ENCODE peak calls at places on chromosomes 13 and 19, in four cellular contexts. M is A549, B is breast epithelium, Q is ovary. R is an unnamed sample.

GRCh38 chr13:94713556-94714182 is 1.3 kb upstream of the SOX21 start:
- DNase-seq in M (no peak), B (no peak), Q (no peak), R (no peak)

GRCh38 chr19:38401148-38401547 is 1.7 kb upstream of the FAM98C start:
- DNase-seq in M (no peak), B (no peak), Q (no peak), R (no peak)

GRCh38 chr19:54164369-54165068 is 5.0 kb upstream of the LENG1 start:
- DNase-seq in M (peak), B (no peak), Q (peak), R (peak)

GRCh38 chr19:38037151-38037611 is 130.2 kb downstream of the SIPA1L3 start:
- DNase-seq in M (no peak), B (no peak), Q (no peak), R (peak)

GRCh38 chr13:77310579-77311279 is 16.2 kb downstream of the MYCBP2 start:
- DNase-seq in M (no peak), B (no peak), Q (no peak), R (no peak)

GRCh38 chr19:7067716-7068115 is 1.8 kb upstream of the ZNF557 start:
- DNase-seq in M (no peak), B (no peak), Q (no peak), R (no peak)

GRCh38 chr13:95480131-95480545 is 72.4 kb upstream of the CLDN10 start:
- DNase-seq in M (no peak), B (no peak), Q (no peak), R (no peak)

GRCh38 chr19:56748443-56748842 is 76.9 kb upstream of the ZNF835 start:
- DNase-seq in M (no peak), B (no peak), Q (no peak), R (no peak)

GRCh38 chr13:45895880-45896279 is 44.3 kb upstream of the SIAH3 start:
- DNase-seq in M (no peak), B (no peak), Q (no peak), R (no peak)

GRCh38 chr13:66887088-66887487 is 343.0 kb downstream of the PCDH9 start:
- DNase-seq in M (no peak), B (no peak), Q (no peak), R (no peak)

GRCh38 chr19:40234429-40235237 is 8.1 kb upstream of the CCNP start:
- DNase-seq in M (no peak), B (no peak), Q (no peak), R (no peak)

GRCh38 chr19:30229524-30230174 is 142.5 kb upstream of the ZNF536 start:
- DNase-seq in M (no peak), B (no peak), Q (no peak), R (no peak)
- TF ChIP-seq CTCF in M (no peak), B (no peak), Q (no peak), R (no peak)

DNA sequence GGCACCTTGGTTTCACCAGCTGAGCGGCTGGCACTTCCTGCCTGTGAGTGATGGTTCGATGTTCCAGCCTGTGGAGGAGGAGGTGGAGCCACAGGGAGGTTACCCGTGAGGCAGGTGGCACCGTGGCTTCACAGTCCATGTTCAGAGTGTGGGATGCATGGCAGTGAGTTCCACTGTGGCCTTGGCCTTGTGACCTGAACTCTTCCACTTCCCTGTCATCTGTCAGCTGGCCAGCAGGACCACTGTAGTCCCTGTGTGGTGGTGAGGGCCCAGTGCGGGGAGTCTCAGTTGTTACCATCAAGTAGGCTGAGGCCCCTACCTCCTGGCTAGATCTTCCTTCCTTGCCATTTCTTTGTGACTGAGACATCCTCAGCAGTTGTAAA is 16.9 kb downstream of the SMARCA4 start:
- DNase-seq in M (no peak), B (no peak), Q (no peak), R (no peak)
- TF ChIP-seq POLR2A in M (no peak), B (no peak), Q (no peak), R (no peak)

DNA sequence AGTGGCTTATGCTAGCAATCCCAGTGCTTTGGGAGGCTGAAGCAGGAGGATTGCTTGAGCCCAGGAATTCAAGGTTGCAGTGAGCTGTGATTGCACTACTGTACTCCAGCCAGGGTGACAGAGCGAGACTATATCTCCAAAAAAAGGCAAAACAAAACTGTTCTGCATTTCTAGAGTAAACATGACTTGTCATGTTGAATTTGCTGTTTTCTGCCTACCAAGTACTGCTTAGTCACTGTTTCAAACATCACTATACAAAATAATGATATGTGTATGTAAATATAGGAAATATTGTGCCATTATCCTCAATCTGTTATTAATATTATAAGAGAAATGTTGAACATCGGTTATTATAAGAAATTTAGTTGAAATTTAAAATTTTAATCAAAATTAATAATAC is 9.2 kb downstream of the RFC3 start:
- DNase-seq in M (no peak), B (no peak), Q (no peak), R (no peak)
- H3K27ac ChIP-seq in M (no peak), B (no peak), Q (no peak), R (no peak)

GRCh38 chr19:42114412-42114811 is 17.8 kb downstream of the POU2F2 start:
- DNase-seq in M (no peak), B (no peak), Q (no peak), R (peak)

GRCh38 chr19:42115219-42115618 is 17.0 kb downstream of the POU2F2 start:
- DNase-seq in M (no peak), B (no peak), Q (no peak), R (peak)

GRCh38 chr19:42115705-42116104 is 16.5 kb downstream of the POU2F2 start:
- DNase-seq in M (no peak), B (no peak), Q (no peak), R (no peak)

GRCh38 chr19:42117076-42117475 is 15.2 kb downstream of the POU2F2 start:
- DNase-seq in M (no peak), B (no peak), Q (no peak), R (no peak)

GRCh38 chr19:42116308-42117075 is 15.8 kb downstream of the POU2F2 start:
- DNase-seq in M (no peak), B (no peak), Q (no peak), R (no peak)
- TF ChIP-seq CTCF in M (no peak), B (no peak), Q (no peak), R (no peak)

DNA sequence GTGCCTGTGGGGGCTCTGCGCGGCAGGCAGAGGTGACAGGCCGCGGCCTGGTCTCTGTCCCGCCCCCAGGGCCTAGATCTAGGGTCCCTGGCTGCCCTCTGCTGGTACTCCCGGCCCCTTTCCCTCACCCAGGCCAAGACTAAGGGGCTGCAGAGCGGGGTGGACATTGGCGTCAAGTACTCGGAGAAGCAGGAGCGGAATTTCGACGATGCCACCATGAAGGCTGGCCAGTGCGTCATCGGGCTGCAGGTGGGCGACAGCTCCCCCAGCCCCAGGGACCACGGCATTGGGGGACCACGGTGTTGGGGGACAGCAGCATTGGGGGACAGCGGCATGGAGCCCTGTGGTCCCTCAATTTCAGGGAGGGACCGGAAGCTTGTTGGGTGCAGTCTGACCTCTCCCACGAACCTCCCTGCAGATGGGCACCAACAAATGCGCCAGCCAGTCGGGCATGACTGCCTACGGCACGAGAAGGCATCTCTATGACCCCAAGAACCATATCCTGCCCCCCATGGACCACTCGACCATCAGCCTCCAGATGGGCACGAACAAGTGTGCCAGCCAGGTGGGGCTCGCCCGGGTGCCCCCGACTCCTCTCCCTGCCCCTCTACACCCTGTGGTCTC is 3.8 kb upstream of the ABCA7 start:
- DNase-seq in M (no peak), B (no peak), Q (no peak), R (no peak)
- TF ChIP-seq POLR2A in M (no peak), B (no peak), Q (no peak), R (no peak)

DNA sequence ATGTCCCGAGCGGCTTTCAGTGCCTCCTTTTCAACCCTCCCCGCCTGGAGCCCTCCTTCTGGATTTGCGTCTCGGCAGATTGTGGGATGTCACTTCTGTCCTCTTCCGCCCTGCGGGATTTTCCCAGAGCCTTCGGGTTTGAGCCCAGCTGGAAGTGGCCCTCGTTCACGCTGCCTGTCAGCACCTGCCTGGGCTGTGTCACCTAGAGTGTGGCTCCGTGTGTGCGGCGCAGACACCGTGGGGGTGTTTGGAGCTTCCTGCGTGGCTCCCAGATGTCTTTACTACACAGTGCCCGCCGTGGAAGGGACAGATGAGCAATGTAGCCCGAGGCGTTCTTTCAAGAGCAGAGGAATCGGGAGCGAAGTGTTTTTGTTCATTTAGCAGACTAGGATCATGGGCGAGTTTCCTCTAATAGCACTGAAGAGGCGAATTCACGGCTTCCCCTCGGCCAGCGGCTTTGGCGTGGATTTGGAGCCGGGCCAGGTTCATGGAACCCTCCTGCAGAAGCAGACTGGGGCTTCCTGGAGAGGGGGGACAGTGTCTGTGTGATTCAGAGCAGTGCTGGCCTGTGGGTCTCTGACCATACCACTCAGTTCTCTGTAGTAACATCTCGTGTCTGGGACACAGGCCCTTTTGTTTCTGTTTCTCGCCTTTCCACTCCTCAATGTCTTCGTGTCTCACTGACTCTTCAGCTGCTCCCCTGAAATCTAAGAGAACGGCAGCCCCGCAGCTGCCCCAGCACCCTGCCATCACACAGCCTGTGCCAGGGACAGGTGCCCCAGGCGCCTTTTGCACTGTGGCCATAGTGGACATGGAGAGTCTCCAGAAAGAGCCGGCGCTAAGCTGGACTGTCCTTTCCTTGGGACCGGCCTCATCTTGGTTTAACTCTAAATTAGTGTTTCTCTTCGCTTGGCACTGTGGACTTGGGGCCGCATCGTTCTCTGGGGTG is 68.1 kb downstream of the KDM4B start:
- DNase-seq in M (no peak), B (no peak), Q (peak), R (no peak)
- H3K27ac ChIP-seq in M (no peak), B (peak), Q (no peak), R (no peak)

GRCh38 chr19:14944456-14944855 is 3.2 kb downstream of the OR7C2 start:
- DNase-seq in M (no peak), B (no peak), Q (no peak), R (no peak)

GRCh38 chr19:14943601-14944000 is 2.3 kb downstream of the OR7C2 start:
- DNase-seq in M (no peak), B (no peak), Q (no peak), R (no peak)

GRCh38 chr19:14941189-14941588 is at the start of gene OR7C2:
- DNase-seq in M (no peak), B (no peak), Q (no peak), R (no peak)

GRCh38 chr19:14940266-14940665 is 1.0 kb upstream of the OR7C2 start:
- DNase-seq in M (no peak), B (no peak), Q (no peak), R (no peak)
- TF ChIP-seq CTCF in M (no peak), B (no peak), Q (no peak), R (no peak)

R was measured in body of pancreas.